ENCODE peak calls at places on chromosomes 6 and 20, in five cellular contexts. One of them, this sample, is unnamed.

GRCh38 chr6:170048615-170049256 is 242.1 kb downstream of the DLL1 start:
- DNase-seq in neural progenitor cell: no peak
- DNase-seq in transverse colon: peak
- DNase-seq in sigmoid colon: peak
- DNase-seq in H9: no peak
- DNase-seq in this sample: no peak

GRCh38 chr20:42338274-42339172 is 720.3 kb upstream of the CHD6 start:
- DNase-seq in sigmoid colon: no peak
- DNase-seq in transverse colon: no peak
- DNase-seq in neural progenitor cell: peak
- DNase-seq in H9: no peak
- DNase-seq in this sample: no peak

GRCh38 chr6:167703781-167704180 is 122.9 kb upstream of the AFDN start:
- DNase-seq in transverse colon: no peak
- DNase-seq in H9: peak
- DNase-seq in sigmoid colon: peak
- DNase-seq in neural progenitor cell: no peak
- DNase-seq in this sample: no peak

GRCh38 chr6:116381000-116381399 is 10.3 kb downstream of the DSE start:
- DNase-seq in H9: no peak
- DNase-seq in sigmoid colon: no peak
- DNase-seq in neural progenitor cell: no peak
- DNase-seq in transverse colon: peak
- DNase-seq in this sample: no peak

GRCh38 chr6:74956559-74957428 is 249.1 kb downstream of the COL12A1 start:
- DNase-seq in H9: no peak
- DNase-seq in neural progenitor cell: no peak
- DNase-seq in transverse colon: no peak
- DNase-seq in sigmoid colon: no peak
- DNase-seq in this sample: no peak

GRCh38 chr6:5499644-5500306 is 238.5 kb downstream of the FARS2 start:
- DNase-seq in neural progenitor cell: no peak
- DNase-seq in transverse colon: no peak
- DNase-seq in sigmoid colon: no peak
- DNase-seq in H9: no peak
- DNase-seq in this sample: no peak

GRCh38 chr20:59772931-59773913 is 160.2 kb downstream of the SYCP2 start:
- DNase-seq in H9: peak
- DNase-seq in transverse colon: peak
- DNase-seq in sigmoid colon: peak
- DNase-seq in neural progenitor cell: no peak
- DNase-seq in this sample: no peak

GRCh38 chr6:27061235-27061993 is 186.1 kb upstream of the PRSS16 start:
- DNase-seq in transverse colon: no peak
- DNase-seq in H9: no peak
- DNase-seq in sigmoid colon: no peak
- DNase-seq in neural progenitor cell: no peak
- DNase-seq in this sample: no peak

GRCh38 chr20:13799974-13800373 is 15.1 kb downstream of the NDUFAF5 start:
- DNase-seq in transverse colon: no peak
- DNase-seq in sigmoid colon: no peak
- DNase-seq in H9: no peak
- DNase-seq in neural progenitor cell: no peak
- DNase-seq in this sample: no peak

DNA sequence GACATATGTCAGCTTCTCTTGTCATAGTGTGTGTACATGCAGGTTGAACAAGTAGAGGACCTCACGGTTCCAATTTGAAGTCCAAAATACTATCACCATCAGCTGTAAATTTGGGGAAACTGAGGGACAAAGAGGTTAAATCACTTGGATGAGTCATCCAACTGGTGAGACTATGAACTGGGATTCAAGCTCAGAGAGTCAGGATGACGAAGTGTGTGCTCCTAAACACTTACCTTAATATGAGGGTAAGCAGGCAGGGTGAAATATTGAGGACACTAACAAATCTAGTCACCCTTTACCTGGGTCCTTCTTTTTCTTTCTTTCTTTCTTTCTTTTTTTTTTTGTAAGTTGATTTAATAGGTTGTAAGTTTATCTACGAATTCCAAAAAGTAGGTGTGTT is 198.3 kb downstream of the KCNQ5 start:
- DNase-seq in sigmoid colon: no peak
- DNase-seq in neural progenitor cell: no peak
- DNase-seq in transverse colon: no peak
- DNase-seq in H9: no peak
- DNase-seq in this sample: no peak
- H3K27ac ChIP-seq in sigmoid colon: no peak
- H3K27ac ChIP-seq in neural progenitor cell: no peak
- H3K27ac ChIP-seq in transverse colon: no peak
- H3K27ac ChIP-seq in H9: no peak
- H3K27ac ChIP-seq in this sample: no peak

GRCh38 chr20:50446351-50447101 is 63.7 kb upstream of the PTPN1 start:
- DNase-seq in H9: no peak
- DNase-seq in transverse colon: peak
- DNase-seq in sigmoid colon: no peak
- DNase-seq in neural progenitor cell: no peak
- DNase-seq in this sample: no peak

GRCh38 chr20:50449789-50450492 is 60.2 kb upstream of the PTPN1 start:
- DNase-seq in H9: no peak
- DNase-seq in transverse colon: no peak
- DNase-seq in neural progenitor cell: no peak
- DNase-seq in sigmoid colon: no peak
- DNase-seq in this sample: no peak

GRCh38 chr20:50447817-50448216 is 62.4 kb upstream of the PTPN1 start:
- DNase-seq in transverse colon: no peak
- DNase-seq in neural progenitor cell: no peak
- DNase-seq in sigmoid colon: no peak
- DNase-seq in H9: no peak
- DNase-seq in this sample: no peak

GRCh38 chr20:50445367-50446151 is 64.6 kb upstream of the PTPN1 start:
- DNase-seq in transverse colon: no peak
- DNase-seq in neural progenitor cell: no peak
- DNase-seq in sigmoid colon: no peak
- DNase-seq in H9: no peak
- DNase-seq in this sample: no peak

GRCh38 chr20:50447102-50447804 is 62.9 kb upstream of the PTPN1 start:
- DNase-seq in transverse colon: no peak
- DNase-seq in sigmoid colon: no peak
- DNase-seq in neural progenitor cell: no peak
- DNase-seq in H9: no peak
- DNase-seq in this sample: no peak
- H3K27ac ChIP-seq in transverse colon: peak
- H3K27ac ChIP-seq in sigmoid colon: no peak
- H3K27ac ChIP-seq in neural progenitor cell: no peak
- H3K27ac ChIP-seq in H9: no peak
- H3K27ac ChIP-seq in this sample: no peak

GRCh38 chr20:64053841-64054661 is 4.6 kb upstream of the SOX18 start:
- DNase-seq in neural progenitor cell: peak
- DNase-seq in sigmoid colon: no peak
- DNase-seq in transverse colon: no peak
- DNase-seq in H9: peak
- DNase-seq in this sample: no peak
- H3K27ac ChIP-seq in neural progenitor cell: no peak
- H3K27ac ChIP-seq in sigmoid colon: peak
- H3K27ac ChIP-seq in transverse colon: peak
- H3K27ac ChIP-seq in H9: no peak
- H3K27ac ChIP-seq in this sample: peak

GRCh38 chr20:17808357-17808756 is 108.6 kb downstream of the BANF2 start:
- DNase-seq in neural progenitor cell: no peak
- DNase-seq in sigmoid colon: peak
- DNase-seq in H9: no peak
- DNase-seq in transverse colon: no peak
- DNase-seq in this sample: no peak
- H3K27ac ChIP-seq in neural progenitor cell: no peak
- H3K27ac ChIP-seq in sigmoid colon: peak
- H3K27ac ChIP-seq in H9: no peak
- H3K27ac ChIP-seq in transverse colon: peak
- H3K27ac ChIP-seq in this sample: no peak

GRCh38 chr20:24650091-24650490 is 180.7 kb downstream of the SYNDIG1 start:
- DNase-seq in neural progenitor cell: no peak
- DNase-seq in sigmoid colon: peak
- DNase-seq in H9: no peak
- DNase-seq in transverse colon: no peak
- DNase-seq in this sample: no peak
- H3K27ac ChIP-seq in neural progenitor cell: no peak
- H3K27ac ChIP-seq in sigmoid colon: no peak
- H3K27ac ChIP-seq in H9: no peak
- H3K27ac ChIP-seq in transverse colon: no peak
- H3K27ac ChIP-seq in this sample: no peak

DNA sequence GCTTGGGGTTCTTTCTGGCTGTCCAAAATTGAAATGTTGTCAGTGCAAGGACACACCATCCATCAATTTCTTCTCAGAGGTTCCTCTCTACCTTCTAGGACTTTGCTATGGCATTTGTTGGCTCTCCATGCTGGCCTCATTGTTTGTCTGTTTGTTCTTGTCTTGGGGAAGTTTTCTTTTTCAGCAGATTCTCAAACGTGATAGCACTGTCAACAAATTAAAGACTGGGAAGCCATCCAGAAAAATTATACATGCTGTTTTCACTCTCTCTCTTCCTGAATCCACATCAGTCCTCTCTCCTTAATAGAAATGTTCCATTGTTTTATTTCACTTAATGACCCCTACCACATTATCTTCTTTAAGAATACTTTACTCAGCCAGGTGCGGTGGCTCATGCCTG is 130.4 kb downstream of the PCSK2 start:
- DNase-seq in sigmoid colon: no peak
- DNase-seq in H9: no peak
- DNase-seq in transverse colon: no peak
- DNase-seq in neural progenitor cell: no peak
- DNase-seq in this sample: no peak
- H3K27ac ChIP-seq in sigmoid colon: no peak
- H3K27ac ChIP-seq in H9: no peak
- H3K27ac ChIP-seq in transverse colon: no peak
- H3K27ac ChIP-seq in neural progenitor cell: no peak
- H3K27ac ChIP-seq in this sample: no peak

GRCh38 chr6:125050663-125051318 is 88.6 kb downstream of the RNF217 start:
- DNase-seq in H9: no peak
- DNase-seq in sigmoid colon: no peak
- DNase-seq in neural progenitor cell: no peak
- DNase-seq in transverse colon: no peak
- DNase-seq in this sample: no peak
- H3K27ac ChIP-seq in H9: no peak
- H3K27ac ChIP-seq in sigmoid colon: no peak
- H3K27ac ChIP-seq in neural progenitor cell: no peak
- H3K27ac ChIP-seq in transverse colon: no peak
- H3K27ac ChIP-seq in this sample: no peak

GRCh38 chr6:35068206-35068605 is 72.9 kb downstream of the TCP11 start:
- DNase-seq in sigmoid colon: no peak
- DNase-seq in H9: no peak
- DNase-seq in transverse colon: no peak
- DNase-seq in neural progenitor cell: no peak
- DNase-seq in this sample: no peak
- H3K27ac ChIP-seq in sigmoid colon: peak
- H3K27ac ChIP-seq in H9: no peak
- H3K27ac ChIP-seq in transverse colon: peak
- H3K27ac ChIP-seq in neural progenitor cell: no peak
- H3K27ac ChIP-seq in this sample: no peak

GRCh38 chr6:120112980-120113379 is 763.4 kb upstream of the MAN1A1 start:
- DNase-seq in transverse colon: no peak
- DNase-seq in sigmoid colon: no peak
- DNase-seq in H9: no peak
- DNase-seq in neural progenitor cell: no peak
- DNase-seq in this sample: no peak

GRCh38 chr6:120111001-120111400 is 761.4 kb upstream of the MAN1A1 start:
- DNase-seq in neural progenitor cell: no peak
- DNase-seq in H9: no peak
- DNase-seq in transverse colon: no peak
- DNase-seq in sigmoid colon: no peak
- DNase-seq in this sample: no peak

DNA sequence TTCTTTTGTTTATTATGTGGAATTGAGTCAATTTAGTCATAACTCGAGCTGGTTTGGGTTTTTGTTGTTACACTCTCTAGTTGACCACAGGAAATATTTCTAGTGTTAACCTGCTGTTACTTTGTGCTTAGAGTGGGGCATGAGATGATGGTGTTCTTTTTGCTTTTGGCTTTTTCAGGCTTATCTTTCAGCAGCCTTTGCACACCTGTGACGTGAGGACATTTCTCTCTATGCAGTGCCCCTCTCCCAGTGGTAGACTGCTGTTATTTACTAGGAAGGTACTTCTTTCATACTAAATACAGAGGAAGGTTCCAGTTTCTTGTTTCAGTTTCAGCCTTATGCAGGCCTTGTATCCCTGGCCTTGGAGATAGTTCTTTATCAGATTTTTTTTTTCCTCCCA is 766.8 kb upstream of the MAN1A1 start:
- DNase-seq in sigmoid colon: no peak
- DNase-seq in neural progenitor cell: no peak
- DNase-seq in transverse colon: no peak
- DNase-seq in H9: no peak
- DNase-seq in this sample: no peak
- H3K27ac ChIP-seq in sigmoid colon: no peak
- H3K27ac ChIP-seq in neural progenitor cell: no peak
- H3K27ac ChIP-seq in transverse colon: no peak
- H3K27ac ChIP-seq in H9: no peak
- H3K27ac ChIP-seq in this sample: no peak

GRCh38 chr6:17269840-17270239 is 11.3 kb upstream of the RBM24 start:
- DNase-seq in transverse colon: no peak
- DNase-seq in H9: no peak
- DNase-seq in sigmoid colon: no peak
- DNase-seq in neural progenitor cell: no peak
- DNase-seq in this sample: no peak
- H3K27ac ChIP-seq in transverse colon: no peak
- H3K27ac ChIP-seq in H9: no peak
- H3K27ac ChIP-seq in sigmoid colon: peak
- H3K27ac ChIP-seq in neural progenitor cell: no peak
- H3K27ac ChIP-seq in this sample: no peak